ENCODE peak calls at places on chromosomes 3 and 15, in six cellular contexts. Y, K, O, H, U and J are unnamed samples.

GRCh38 chr3:169218314-169218983 is 445.1 kb downstream of the MECOM start:
- DNase-seq in O (no peak), Y (no peak), U (peak; percentile 69), H (no peak), K (peak; percentile 61), J (no peak)

GRCh38 chr3:55720614-55721013 is 233.5 kb upstream of the WNT5A start:
- DNase-seq in U (peak; percentile 61), K (no peak), O (no peak), H (no peak), Y (peak; percentile 34), J (no peak)

GRCh38 chr3:176106380-176106779 is 1090.9 kb downstream of the TBL1XR1 start:
- DNase-seq in Y (no peak), U (no peak), K (no peak), O (no peak), H (no peak), J (no peak)

GRCh38 chr15:68272797-68273271 is 4.7 kb upstream of the FEM1B start:
- DNase-seq in K (no peak), H (no peak), Y (no peak), O (no peak), U (peak; percentile 61), J (no peak)

GRCh38 chr15:65923264-65923663 is 54.0 kb downstream of the RAB11A start:
- DNase-seq in Y (no peak), U (no peak), H (no peak), O (no peak), K (no peak), J (no peak)

GRCh38 chr3:63279000-63279366 is 875 bp downstream of the SYNPR start:
- DNase-seq in Y (no peak), U (peak; percentile 10), K (no peak), O (no peak), H (no peak), J (no peak)

GRCh38 chr3:72661115-72661457 is 187.2 kb downstream of the SHQ1 start:
- DNase-seq in H (no peak), O (no peak), Y (peak; percentile 81), U (peak; percentile 94), K (no peak), J (no peak)

GRCh38 chr15:100310511-100310910 is 31.3 kb downstream of the ADAMTS17 start:
- DNase-seq in K (no peak), O (no peak), H (no peak), Y (no peak), U (no peak), J (no peak)

GRCh38 chr3:15204005-15204404 is 2.0 kb upstream of the CAPN7 start:
- DNase-seq in U (no peak), H (no peak), K (no peak), Y (no peak), O (no peak), J (no peak)

GRCh38 chr3:4758957-4759656 is 220.1 kb upstream of the BHLHE40 start:
- DNase-seq in U (no peak), H (no peak), O (no peak), Y (no peak), K (no peak), J (no peak)

GRCh38 chr3:188170461-188171459 is 16.8 kb downstream of the LPP start:
- DNase-seq in H (peak; percentile 44), O (no peak), Y (no peak), U (no peak), K (no peak), J (no peak)

GRCh38 chr15:89785064-89785770 is 9.1 kb downstream of the MESP2 start:
- DNase-seq in O (no peak), H (no peak), K (no peak), U (no peak), Y (no peak), J (no peak)